ENCODE peak calls at places on chromosome 6, in six cellular contexts. R is GM12878, F is A549, N is IMR-90, D is K562, A is HepG2. L is an unnamed sample.

GRCh38 chr6:108589244-108589730 is 28.6 kb downstream of the FOXO3 start:
- DNase-seq in R (no peak), F (peak), N (peak), D (peak), A (peak), L (peak)

GRCh38 chr6:156807028-156807427 is 29.9 kb downstream of the ARID1B start:
- DNase-seq in R (no peak), F (no peak), N (no peak), D (no peak), A (no peak), L (no peak)

GRCh38 chr6:140438346-140438735 is 1063.9 kb upstream of the CITED2 start:
- DNase-seq in R (no peak), F (no peak), N (peak), D (no peak), A (no peak), L (no peak)

GRCh38 chr6:11535801-11536230 is 1.7 kb upstream of the TMEM170B start:
- DNase-seq in R (no peak), F (no peak), N (peak), D (no peak), A (peak), L (no peak)

GRCh38 chr6:3751730-3752537 is 421 bp upstream of the PXDC1 start:
- DNase-seq in R (no peak), F (peak), N (peak), D (peak), A (peak), L (peak)

GRCh38 chr6:157273756-157274088 is 49.6 kb downstream of the TMEM242 start:
- DNase-seq in R (no peak), F (peak), N (peak), D (peak), A (peak), L (peak)

GRCh38 chr6:345747-346388 is 45.7 kb upstream of the IRF4 start:
- DNase-seq in R (no peak), F (no peak), N (peak), D (no peak), A (no peak), L (no peak)

GRCh38 chr6:7629321-7629720 is 39.3 kb downstream of the SNRNP48 start:
- DNase-seq in R (no peak), F (no peak), N (no peak), D (no peak), A (no peak), L (no peak)

GRCh38 chr6:4370066-4370465 is 234.7 kb upstream of the ECI2 start:
- DNase-seq in R (no peak), F (peak), N (peak), D (no peak), A (no peak), L (no peak)

GRCh38 chr6:48667797-48668196 is 556.8 kb upstream of the PTCHD4 start:
- DNase-seq in R (no peak), F (no peak), N (no peak), D (no peak), A (no peak), L (no peak)

GRCh38 chr6:137661601-137662000 is 167.4 kb upstream of the OLIG3 start:
- DNase-seq in R (no peak), F (peak), N (peak), D (peak), A (peak), L (no peak)

GRCh38 chr6:149445095-149445466 is 39.7 kb downstream of the ZC3H12D start:
- DNase-seq in R (no peak), F (no peak), N (no peak), D (no peak), A (no peak), L (no peak)

GRCh38 chr6:46090115-46091079 is 39.4 kb upstream of the ENPP4 start:
- DNase-seq in R (peak), F (peak), N (peak), D (peak), A (peak), L (peak)

GRCh38 chr6:9834233-9834632 is 580.6 kb downstream of the TFAP2A start:
- DNase-seq in R (no peak), F (no peak), N (no peak), D (no peak), A (no peak), L (no peak)

GRCh38 chr6:7732219-7732618 is 6.3 kb downstream of the BMP6 start:
- DNase-seq in R (no peak), F (peak), N (no peak), D (no peak), A (no peak), L (no peak)

GRCh38 chr6:11538049-11538798 is 675 bp downstream of the TMEM170B start:
- DNase-seq in R (no peak), F (no peak), N (no peak), D (peak), A (no peak), L (peak)

GRCh38 chr6:14211596-14211961 is 94.0 kb downstream of the CD83 start:
- DNase-seq in R (no peak), F (no peak), N (peak), D (peak), A (peak), L (peak)

GRCh38 chr6:5334341-5334740 is 73.0 kb downstream of the FARS2 start:
- DNase-seq in R (no peak), F (no peak), N (peak), D (no peak), A (no peak), L (no peak)

GRCh38 chr6:27177454-27178000 is 70.0 kb upstream of the PRSS16 start:
- DNase-seq in R (no peak), F (peak), N (peak), D (peak), A (peak), L (peak)

GRCh38 chr6:25578538-25578937 is 73.5 kb upstream of the SCGN start:
- DNase-seq in R (no peak), F (no peak), N (no peak), D (no peak), A (no peak), L (no peak)

GRCh38 chr6:52362443-52363221 is 681 bp downstream of the PAQR8 start:
- DNase-seq in R (no peak), F (no peak), N (no peak), D (peak), A (no peak), L (peak)

GRCh38 chr6:12890171-12890790 is 173.7 kb downstream of the PHACTR1 start:
- DNase-seq in R (no peak), F (peak), N (no peak), D (peak), A (peak), L (no peak)

GRCh38 chr6:148814869-148815268 is 68.0 kb downstream of the UST start:
- DNase-seq in R (no peak), F (no peak), N (no peak), D (no peak), A (no peak), L (no peak)

GRCh38 chr6:106488494-106489369 is 128.2 kb downstream of the CRYBG1 start:
- DNase-seq in R (no peak), F (no peak), N (no peak), D (peak), A (no peak), L (no peak)

GRCh38 chr6:107866606-107867301 is 42.6 kb upstream of the SCML4 start:
- DNase-seq in R (no peak), F (peak), N (peak), D (peak), A (peak), L (peak)

DNA sequence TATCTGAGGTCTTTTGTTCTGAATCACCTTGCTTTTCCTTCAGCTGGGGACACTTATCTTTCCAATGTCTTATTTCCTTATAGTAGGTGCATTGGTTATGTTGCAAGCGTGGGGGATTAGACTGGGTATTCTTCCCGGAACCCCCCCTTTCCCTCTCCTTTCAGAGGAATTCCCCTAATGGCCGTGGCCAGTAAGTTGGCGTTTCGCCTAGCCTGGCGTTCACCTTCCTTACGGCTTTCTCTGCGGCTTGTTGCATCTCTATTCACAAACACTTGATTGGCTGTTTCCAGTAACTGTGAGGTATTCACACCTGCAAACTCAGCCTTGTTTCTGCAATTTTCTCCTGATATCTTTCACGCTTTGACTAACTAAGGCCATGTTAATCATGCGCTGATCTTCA is 32.8 kb upstream of the FABP7 start:
- DNase-seq in R (no peak), F (no peak), N (no peak), D (no peak), A (no peak), L (no peak)
- TF ChIP-seq SMC3 in R (no peak), F (no peak), N (no peak), D (no peak), A (no peak), L (no peak)

DNA sequence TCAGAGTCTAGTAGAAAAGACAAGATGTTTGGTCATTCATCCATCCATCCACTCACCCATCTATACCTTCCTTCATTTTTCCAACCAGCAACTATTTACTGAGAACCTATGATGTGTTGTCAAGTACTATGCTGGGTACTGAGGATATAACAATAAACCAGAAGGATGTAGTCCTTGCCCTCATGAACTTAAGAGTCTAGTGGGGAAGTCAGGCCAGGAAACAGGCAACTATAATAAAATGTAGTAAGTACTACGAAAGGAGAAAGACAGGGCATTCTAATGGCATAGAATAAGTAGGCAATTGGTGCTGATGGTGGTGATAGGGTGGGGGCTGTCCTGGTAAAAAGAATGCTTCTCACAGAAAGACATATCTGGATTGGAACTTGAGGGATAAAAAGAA is 245.7 kb downstream of the BTBD9 start:
- DNase-seq in R (no peak), F (no peak), N (no peak), D (no peak), A (no peak), L (no peak)
- TF ChIP-seq SMC3 in R (no peak), F (no peak), N (no peak), D (no peak), A (no peak), L (no peak)

DNA sequence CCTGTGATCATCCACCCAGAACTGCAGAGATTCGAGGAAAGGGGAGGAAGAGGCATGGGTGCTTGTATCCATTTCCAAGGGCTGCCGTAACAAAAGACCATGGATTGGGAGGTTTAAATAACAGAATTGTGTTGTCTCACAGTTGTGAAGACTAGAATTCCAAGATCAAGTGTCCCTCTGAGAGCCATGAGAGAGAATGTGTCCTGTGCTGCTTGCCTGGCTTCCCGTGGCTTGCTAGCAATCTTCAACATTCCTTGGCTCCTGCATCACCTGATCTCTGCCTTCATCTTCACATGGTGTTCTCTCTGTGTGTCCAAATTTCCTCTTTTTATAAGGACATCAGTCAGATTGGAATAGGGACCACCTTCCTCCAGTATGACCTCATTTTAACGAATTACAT is 69.8 kb downstream of the CDC40 start:
- DNase-seq in R (no peak), F (no peak), N (no peak), D (no peak), A (no peak), L (no peak)
- TF ChIP-seq SMC3 in R (no peak), F (no peak), N (no peak), D (no peak), A (no peak), L (no peak)

DNA sequence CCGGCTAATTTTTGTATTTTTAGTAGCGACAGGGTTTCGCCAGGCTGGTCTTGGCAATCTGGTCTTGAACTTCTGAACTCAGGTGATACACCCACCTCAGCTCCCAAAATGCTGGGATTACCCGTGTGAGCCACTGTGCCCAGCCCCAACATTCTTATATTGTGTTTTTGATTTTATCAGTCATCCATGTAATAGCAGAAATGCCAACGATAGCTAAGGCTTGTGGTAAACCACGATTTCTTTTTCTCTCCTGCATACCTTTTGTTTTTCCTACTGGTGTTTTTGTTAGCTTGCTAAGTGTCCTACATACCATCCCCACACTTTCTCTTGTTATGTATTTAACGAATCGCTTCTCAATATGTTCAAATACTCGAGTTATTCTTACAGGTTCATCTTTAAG is 12.1 kb downstream of the PHACTR2 start:
- DNase-seq in R (no peak), F (no peak), N (no peak), D (no peak), A (no peak), L (no peak)
- TF ChIP-seq SMC3 in R (no peak), F (no peak), N (no peak), D (no peak), A (no peak), L (no peak)

L was measured in SK-N-SH.